ENCODE peak calls at places on chromosomes 6 and 20, in seven cellular contexts. A, C, D, W, F, M and I are unnamed samples.

GRCh38 chr20:46004813-46005505 is 3.7 kb upstream of the MMP9 start:
- DNase-seq in A (no peak), C (no peak), D (no peak), W (no peak), F (no peak), M (peak; percentile 39), I (peak; percentile 55)

GRCh38 chr6:16929814-16930213 is 168.6 kb upstream of the ATXN1 start:
- DNase-seq in A (no peak), C (no peak), D (peak; percentile 99), W (no peak), F (no peak), M (no peak), I (no peak)

GRCh38 chr6:112842338-112842700 is 495.2 kb downstream of the RFPL4B start:
- DNase-seq in A (no peak), C (no peak), D (no peak), W (no peak), F (no peak), M (no peak), I (no peak)

GRCh38 chr20:38123021-38123587 is 42.0 kb downstream of the TGM2 start:
- DNase-seq in A (no peak), C (no peak), D (peak; percentile 78), W (no peak), F (peak; percentile 75), M (peak; percentile 62), I (peak; percentile 98)

GRCh38 chr20:15375836-15376235 is 1038.4 kb upstream of the FLRT3 start:
- DNase-seq in A (no peak), C (no peak), D (no peak), W (no peak), F (no peak), M (no peak), I (no peak)

GRCh38 chr6:17193376-17193775 is 87.8 kb upstream of the RBM24 start:
- DNase-seq in A (no peak), C (no peak), D (no peak), W (no peak), F (no peak), M (no peak), I (no peak)

GRCh38 chr20:20549267-20549612 is 163.2 kb downstream of the RALGAPA2 start:
- DNase-seq in A (no peak), C (no peak), D (no peak), W (no peak), F (no peak), M (peak; percentile 8), I (peak; percentile 29)

GRCh38 chr6:34352305-34352937 is 40.0 kb downstream of the NUDT3 start:
- DNase-seq in A (no peak), C (no peak), D (peak; percentile 57), W (no peak), F (no peak), M (no peak), I (no peak)

GRCh38 chr20:3690413-3690812 is 8.6 kb upstream of the ADAM33 start:
- DNase-seq in A (no peak), C (no peak), D (no peak), W (no peak), F (no peak), M (no peak), I (no peak)

GRCh38 chr6:142846883-142847287 is 98.1 kb downstream of the HIVEP2 start:
- DNase-seq in A (no peak), C (no peak), D (peak; percentile 95), W (no peak), F (peak; percentile 39), M (peak; percentile 36), I (no peak)

GRCh38 chr6:96478695-96479094 is 42.9 kb upstream of the UFL1 start:
- DNase-seq in A (no peak), C (no peak), D (no peak), W (no peak), F (no peak), M (no peak), I (no peak)

GRCh38 chr6:25058387-25058786 is 122.6 kb upstream of the RIPOR2 start:
- DNase-seq in A (no peak), C (no peak), D (no peak), W (no peak), F (no peak), M (no peak), I (no peak)
- H3K4me1 ChIP-seq in A (no peaks in the 10 kb centered on the region), C (peaks cover 8% of the 10 kb centered on the region), D (peaks cover 26% of the 10 kb centered on the region), W (no peaks in the 10 kb centered on the region), F (no peaks in the 10 kb centered on the region), M (peaks cover 16% of the 10 kb centered on the region), I (no peaks in the 10 kb centered on the region)

GRCh38 chr6:90169328-90169886 is 127.2 kb downstream of the BACH2 start:
- DNase-seq in A (no peak), C (no peak), D (no peak), W (no peak), F (no peak), M (no peak), I (no peak)
- H3K4me3 ChIP-seq in A (no peak overlapping the region), C (no peak overlapping the region), D (no peak overlapping the region), W (no peak overlapping the region), F (no peak overlapping the region), M (no peak overlapping the region), I (no peak overlapping the region)

DNA sequence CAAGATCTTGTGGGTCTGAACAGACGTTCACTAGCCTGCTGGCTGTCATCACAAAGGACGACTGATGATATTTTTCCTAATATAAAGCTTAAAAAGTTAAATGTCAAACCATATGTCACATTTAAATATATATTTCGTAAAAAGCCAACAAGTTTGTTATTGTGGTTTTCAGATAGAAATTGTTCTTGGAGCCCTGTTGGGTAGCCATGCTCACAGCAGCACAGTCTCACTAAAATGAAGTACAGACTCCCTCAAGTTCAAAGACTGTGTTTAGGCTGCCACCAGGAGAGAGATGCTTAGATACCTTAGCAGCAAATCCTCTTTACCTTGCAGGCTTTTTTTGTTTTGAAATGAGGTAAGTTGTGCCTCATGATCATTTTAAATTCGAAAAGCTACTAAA is 17.8 kb downstream of the EEF1E1 start:
- DNase-seq in A (no peak), C (no peak), D (no peak), W (no peak), F (no peak), M (no peak), I (no peak)
- H3K4me1 ChIP-seq in A (no peaks in the 10 kb centered on the region), C (peaks cover 45% of the 10 kb centered on the region), D (peaks cover 22% of the 10 kb centered on the region), W (peaks cover 3% of the 10 kb centered on the region), F (peaks cover 61% of the 10 kb centered on the region), M (peaks cover 63% of the 10 kb centered on the region), I (peaks cover 61% of the 10 kb centered on the region)

GRCh38 chr6:3273707-3274521 is 15.2 kb downstream of the PSMG4 start:
- DNase-seq in A (no peak), C (no peak), D (no peak), W (no peak), F (no peak), M (no peak), I (no peak)
- H3K4me3 ChIP-seq in A (no peak overlapping the region), C (no peak overlapping the region), D (no peak overlapping the region), W (no peak overlapping the region), F (no peak overlapping the region), M (no peak overlapping the region), I (no peak overlapping the region)

GRCh38 chr20:62723351-62723750 is 14.7 kb downstream of the NTSR1 start:
- DNase-seq in A (no peak), C (no peak), D (peak; percentile 38), W (no peak), F (no peak), M (no peak), I (no peak)
- H3K4me1 ChIP-seq in A (no peaks in the 10 kb centered on the region), C (no peaks in the 10 kb centered on the region), D (peaks cover 3% of the 10 kb centered on the region), W (no peaks in the 10 kb centered on the region), F (no peaks in the 10 kb centered on the region), M (no peaks in the 10 kb centered on the region), I (no peaks in the 10 kb centered on the region)

DNA sequence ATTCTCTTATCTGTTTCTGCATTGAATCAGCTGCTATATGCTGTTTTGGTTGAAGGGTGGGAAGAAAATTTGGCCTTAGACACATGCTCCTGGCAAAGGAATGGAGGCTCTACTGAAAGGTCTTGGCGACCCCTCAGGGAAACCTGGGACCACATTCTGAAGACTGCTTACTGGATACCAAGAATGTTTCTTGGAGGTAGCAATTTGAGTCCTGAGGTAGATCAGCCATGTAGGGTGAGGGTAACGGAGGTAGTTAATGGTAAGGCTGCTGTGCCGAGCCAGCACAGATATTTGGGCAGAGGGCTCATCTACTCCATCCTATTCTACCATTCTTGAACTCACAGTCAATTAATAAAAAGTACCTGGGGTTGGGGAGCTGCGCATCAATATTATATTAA is 438 bp upstream of the PHF3 start:
- DNase-seq in A (no peak), C (no peak), D (no peak), W (no peak), F (no peak), M (no peak), I (no peak)
- H3K4me3 ChIP-seq in A (peak overlapping the region; percentile 95), C (peak overlapping the region; percentile 96), D (peak overlapping the region; percentile 95), W (peak overlapping the region; percentile 23), F (peak overlapping the region; percentile 95), M (peak overlapping the region; percentile 68), I (peak overlapping the region; percentile 85)